ENCODE peak calls at places on chromosomes 5 and 9, in five cellular contexts. One of them, this sample, is unnamed.

GRCh38 chr5:170642066-170642735 is 138.4 kb downstream of the KCNIP1 start:
- DNase-seq in astrocyte: no peak
- DNase-seq in ovary: no peak
- DNase-seq in psoas muscle: no peak
- DNase-seq in AG10803: no peak
- DNase-seq in this sample: no peak

GRCh38 chr9:95876595-95876994 is 1.1 kb downstream of the ERCC6L2 start:
- DNase-seq in ovary: no peak
- DNase-seq in psoas muscle: no peak
- DNase-seq in AG10803: peak
- DNase-seq in astrocyte: no peak
- DNase-seq in this sample: no peak

GRCh38 chr5:10599828-10600227 is 36.0 kb downstream of the ANKRD33B start:
- DNase-seq in AG10803: peak
- DNase-seq in astrocyte: peak
- DNase-seq in psoas muscle: no peak
- DNase-seq in ovary: no peak
- DNase-seq in this sample: no peak

GRCh38 chr5:157748740-157749461 is 5.4 kb downstream of the LSM11 start:
- DNase-seq in ovary: no peak
- DNase-seq in astrocyte: peak
- DNase-seq in psoas muscle: no peak
- DNase-seq in AG10803: peak
- DNase-seq in this sample: no peak

GRCh38 chr9:129751841-129752801 is 721 bp downstream of the PTGES start:
- DNase-seq in astrocyte: no peak
- DNase-seq in AG10803: peak
- DNase-seq in psoas muscle: no peak
- DNase-seq in ovary: no peak
- DNase-seq in this sample: no peak

GRCh38 chr9:72365525-72366256 is 683 bp upstream of the ZFAND5 start:
- DNase-seq in psoas muscle: peak
- DNase-seq in AG10803: peak
- DNase-seq in ovary: peak
- DNase-seq in astrocyte: peak
- DNase-seq in this sample: peak

GRCh38 chr9:35748239-35748857 is 680 bp downstream of the GBA2 start:
- DNase-seq in ovary: no peak
- DNase-seq in astrocyte: no peak
- DNase-seq in AG10803: no peak
- DNase-seq in psoas muscle: no peak
- DNase-seq in this sample: no peak

GRCh38 chr5:157648275-157648990 is 3.8 kb downstream of the SOX30 start:
- DNase-seq in AG10803: no peak
- DNase-seq in astrocyte: peak
- DNase-seq in ovary: no peak
- DNase-seq in psoas muscle: no peak
- DNase-seq in this sample: no peak

GRCh38 chr5:148778891-148779290 is 47.5 kb upstream of the ADRB2 start:
- DNase-seq in psoas muscle: no peak
- DNase-seq in AG10803: no peak
- DNase-seq in astrocyte: no peak
- DNase-seq in ovary: no peak
- DNase-seq in this sample: no peak

GRCh38 chr9:75653750-75654149 is 236.7 kb upstream of the PCSK5 start:
- DNase-seq in ovary: no peak
- DNase-seq in astrocyte: no peak
- DNase-seq in psoas muscle: no peak
- DNase-seq in AG10803: no peak
- DNase-seq in this sample: no peak

GRCh38 chr9:89592963-89593775 is 11.6 kb upstream of the GADD45G start:
- DNase-seq in astrocyte: peak
- DNase-seq in ovary: no peak
- DNase-seq in AG10803: no peak
- DNase-seq in psoas muscle: no peak
- DNase-seq in this sample: peak

GRCh38 chr9:7363777-7364477 is 435.7 kb downstream of the DMAC1 start:
- DNase-seq in AG10803: no peak
- DNase-seq in astrocyte: no peak
- DNase-seq in psoas muscle: no peak
- DNase-seq in ovary: no peak
- DNase-seq in this sample: no peak

GRCh38 chr5:171893290-171893890 is 107.8 kb downstream of the SMIM23 start:
- DNase-seq in ovary: no peak
- DNase-seq in psoas muscle: no peak
- DNase-seq in astrocyte: peak
- DNase-seq in AG10803: peak
- DNase-seq in this sample: no peak

DNA sequence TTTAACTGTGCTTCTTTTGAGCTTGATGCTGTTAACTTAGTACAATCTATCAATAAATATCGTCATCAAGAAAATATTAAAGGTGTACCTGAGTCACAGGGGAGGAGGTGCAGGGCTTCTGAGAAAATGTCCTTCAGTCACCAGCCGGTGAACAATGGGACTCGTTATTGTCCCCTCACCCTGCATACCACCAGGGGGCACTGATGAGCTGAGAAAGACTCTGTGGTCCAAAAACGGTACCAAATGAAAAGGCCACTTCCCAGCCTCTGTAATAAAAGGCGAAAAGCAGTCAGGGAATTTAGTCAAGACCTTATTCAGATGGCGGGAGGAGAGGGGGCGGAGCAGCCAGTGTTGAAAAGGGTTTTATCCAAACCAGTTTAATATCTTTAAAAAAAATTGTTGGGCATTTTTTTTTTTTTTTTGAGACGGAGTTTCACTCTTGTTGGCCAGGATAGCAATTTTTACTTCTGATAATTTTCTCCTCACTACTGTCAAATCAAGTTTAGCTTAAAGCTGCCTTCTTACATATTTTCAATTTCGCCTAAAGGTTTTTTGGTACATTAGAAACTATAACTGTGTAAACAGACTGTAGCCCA is 271.9 kb upstream of the ADAMTS16 start:
- DNase-seq in ovary: peak
- DNase-seq in AG10803: peak
- DNase-seq in astrocyte: peak
- DNase-seq in psoas muscle: no peak
- DNase-seq in this sample: peak
- TF ChIP-seq CTCF in ovary: peak
- TF ChIP-seq CTCF in AG10803: peak
- TF ChIP-seq CTCF in astrocyte: peak
- TF ChIP-seq CTCF in psoas muscle: peak
- TF ChIP-seq CTCF in this sample: peak

GRCh38 chr9:134187110-134187531 is 22.8 kb upstream of the RNU6ATAC start:
- DNase-seq in psoas muscle: no peak
- DNase-seq in ovary: peak
- DNase-seq in AG10803: no peak
- DNase-seq in astrocyte: no peak
- DNase-seq in this sample: peak
- TF ChIP-seq CTCF in psoas muscle: no peak
- TF ChIP-seq CTCF in ovary: no peak
- TF ChIP-seq CTCF in AG10803: no peak
- TF ChIP-seq CTCF in astrocyte: no peak
- TF ChIP-seq CTCF in this sample: no peak

GRCh38 chr5:181043285-181044092 is 3.4 kb downstream of the BTNL9 start:
- DNase-seq in astrocyte: no peak
- DNase-seq in psoas muscle: no peak
- DNase-seq in AG10803: no peak
- DNase-seq in ovary: no peak
- DNase-seq in this sample: no peak
- TF ChIP-seq CTCF in astrocyte: no peak
- TF ChIP-seq CTCF in psoas muscle: peak
- TF ChIP-seq CTCF in AG10803: no peak
- TF ChIP-seq CTCF in ovary: no peak
- TF ChIP-seq CTCF in this sample: no peak

GRCh38 chr9:117887941-117888340 is 183.7 kb downstream of the TLR4 start:
- DNase-seq in astrocyte: no peak
- DNase-seq in psoas muscle: no peak
- DNase-seq in AG10803: no peak
- DNase-seq in ovary: no peak
- DNase-seq in this sample: no peak

GRCh38 chr9:117887383-117887782 is 183.2 kb downstream of the TLR4 start:
- DNase-seq in astrocyte: no peak
- DNase-seq in ovary: no peak
- DNase-seq in psoas muscle: no peak
- DNase-seq in AG10803: peak
- DNase-seq in this sample: no peak
- TF ChIP-seq CTCF in astrocyte: no peak
- TF ChIP-seq CTCF in ovary: no peak
- TF ChIP-seq CTCF in psoas muscle: no peak
- TF ChIP-seq CTCF in AG10803: no peak
- TF ChIP-seq CTCF in this sample: no peak